ENCODE peak calls at places on chromosomes 3 and 15, in four cellular contexts. D is GM23248, N is MM.1S, Q is GM23338. H is an unnamed sample.

GRCh38 chr15:36609793-36610192 is 30.4 kb downstream of the CDIN1 start:
- DNase-seq in N (no peak), D (no peak), Q (no peak), H (no peak)

GRCh38 chr3:156304406-156304805 is 184.0 kb downstream of the KCNAB1 start:
- DNase-seq in N (no peak), D (peak; percentile 72), Q (no peak), H (peak; percentile 58)

GRCh38 chr15:44289352-44289790 is 852 bp downstream of the GOLM2 start:
- DNase-seq in D (peak; percentile 58), N (no peak), Q (no peak), H (peak; percentile 12)

GRCh38 chr3:139538733-139539132 is 809 bp downstream of the RBP1 start:
- DNase-seq in N (no peak), Q (peak; percentile 54), D (no peak), H (no peak)

GRCh38 chr3:126109146-126109859 is 25.4 kb upstream of the SLC41A3 start:
- DNase-seq in D (no peak), Q (no peak), N (no peak), H (no peak)

GRCh38 chr3:130934442-130935089 is 40.7 kb downstream of the ATP2C1 start:
- DNase-seq in D (peak; percentile 22), Q (no peak), N (no peak), H (no peak)

GRCh38 chr15:22979069-22979698 is 984 bp downstream of the CYFIP1 start:
- DNase-seq in N (peak; percentile 70), D (peak; percentile 75), Q (peak; percentile 67), H (peak; percentile 71)

GRCh38 chr3:187165144-187165543 is 25.8 kb upstream of the RPL39L start:
- DNase-seq in Q (peak; percentile 95), N (peak; percentile 85), D (peak; percentile 67), H (peak; percentile 82)

GRCh38 chr3:168885028-168885427 is 778.5 kb downstream of the MECOM start:
- DNase-seq in N (no peak), Q (no peak), D (peak; percentile 75), H (peak; percentile 96)

GRCh38 chr3:24373198-24373959 is 121.3 kb downstream of the THRB start:
- DNase-seq in N (no peak), Q (no peak), D (no peak), H (no peak)

GRCh38 chr3:155560594-155560993 is 184.3 kb downstream of the PLCH1 start:
- DNase-seq in N (no peak), D (peak; percentile 27), Q (no peak), H (peak; percentile 75)

GRCh38 chr3:142844339-142844977 is 44.4 kb downstream of the PCOLCE2 start:
- DNase-seq in D (peak; percentile 78), Q (peak; percentile 72), N (peak; percentile 48), H (peak; percentile 66)

GRCh38 chr3:18717588-18717987 is 292.4 kb upstream of the SATB1 start:
- DNase-seq in N (no peak), D (no peak), Q (no peak), H (no peak)

GRCh38 chr3:42264399-42265058 is 1.5 kb downstream of the CCK start:
- DNase-seq in Q (peak; percentile 82), D (peak; percentile 83), N (no peak), H (no peak)

GRCh38 chr15:66803182-66803729 is 101.2 kb downstream of the SMAD6 start:
- DNase-seq in D (peak; percentile 100), N (no peak), Q (peak; percentile 68), H (peak; percentile 97)

GRCh38 chr3:46293991-46294833 is 52.0 kb downstream of the CCR3 start:
- DNase-seq in N (peak; percentile 81), Q (no peak), D (no peak), H (no peak)

GRCh38 chr3:41893977-41894376 is 67.9 kb downstream of the ULK4 start:
- DNase-seq in D (peak; percentile 72), Q (peak; percentile 51), N (peak; percentile 21), H (peak; percentile 71)

GRCh38 chr3:46575577-46576222 is 9.6 kb upstream of the LRRC2 start:
- DNase-seq in Q (peak; percentile 76), N (no peak), D (no peak), H (no peak)

GRCh38 chr3:170563712-170564423 is 22.0 kb downstream of the SLC7A14 start:
- DNase-seq in Q (peak; percentile 4), D (peak; percentile 71), N (peak; percentile 26), H (peak; percentile 14)

GRCh38 chr3:73212683-73213082 is 151.2 kb downstream of the EBLN2 start:
- DNase-seq in Q (no peak), D (no peak), N (no peak), H (no peak)

GRCh38 chr15:101135532-101136166 is 116.2 kb downstream of the CHSY1 start:
- DNase-seq in D (no peak), Q (no peak), N (peak; percentile 67), H (no peak)

GRCh38 chr15:27454281-27455060 is 483.5 kb downstream of the GABRG3 start:
- DNase-seq in D (peak; percentile 85), N (no peak), Q (no peak), H (peak; percentile 64)

GRCh38 chr3:133124511-133124910 is 86.3 kb downstream of the TMEM108 start:
- DNase-seq in D (no peak), Q (no peak), N (no peak), H (no peak)

GRCh38 chr3:63037116-63037515 is 161.9 kb upstream of the CADPS start:
- DNase-seq in D (peak; percentile 60), Q (no peak), N (no peak), H (no peak)

GRCh38 chr3:48747015-48747615 is 30.1 kb upstream of the IP6K2 start:
- DNase-seq in D (no peak), N (no peak), Q (no peak), H (no peak)

GRCh38 chr3:158106773-158107461 is 697 bp upstream of the SHOX2 start:
- DNase-seq in D (peak; percentile 52), N (peak; percentile 39), Q (peak; percentile 78), H (no peak)

GRCh38 chr15:74653426-74654082 is 37.9 kb downstream of the CLK3 start:
- DNase-seq in D (peak; percentile 79), N (no peak), Q (no peak), H (peak; percentile 84)

GRCh38 chr3:185702564-185703225 is 116.6 kb downstream of the SENP2 start:
- DNase-seq in N (no peak), Q (peak; percentile 39), D (no peak), H (no peak)

GRCh38 chr15:55587321-55588069 is 650 bp downstream of the PYGO1 start:
- DNase-seq in N (peak; percentile 35), Q (peak; percentile 67), D (peak; percentile 77), H (peak; percentile 28)

GRCh38 chr3:8525893-8526292 is 24.3 kb downstream of the LMCD1 start:
- DNase-seq in N (no peak), Q (no peak), D (no peak), H (no peak)

GRCh38 chr3:8520816-8521415 is 19.3 kb downstream of the LMCD1 start:
- DNase-seq in Q (no peak), D (no peak), N (no peak), H (no peak)

GRCh38 chr3:8524656-8525399 is 23.2 kb downstream of the LMCD1 start:
- DNase-seq in Q (no peak), N (no peak), D (no peak), H (peak; percentile 81)

GRCh38 chr3:8523041-8523440 is 21.4 kb downstream of the LMCD1 start:
- DNase-seq in N (no peak), Q (no peak), D (no peak), H (no peak)

DNA sequence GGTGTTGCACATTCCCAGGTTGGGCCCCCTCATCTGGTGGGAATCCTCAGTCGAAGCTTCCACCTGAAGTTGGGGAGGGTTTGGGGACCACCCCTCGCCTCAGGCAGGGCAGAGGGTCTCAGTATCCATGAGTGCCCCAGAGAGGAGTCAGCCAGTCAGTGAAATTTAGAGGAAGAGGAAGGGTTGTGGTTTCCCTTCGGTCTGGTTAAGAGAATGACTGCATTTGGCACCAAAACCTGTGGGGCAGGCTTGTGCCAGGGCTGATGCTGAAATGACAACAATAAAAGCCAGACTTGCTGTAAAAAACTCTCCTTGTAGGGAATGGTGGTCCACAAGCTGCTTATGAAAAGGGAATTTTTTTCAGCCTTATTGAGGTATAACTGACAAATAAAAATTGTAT is 22.6 kb downstream of the LMCD1 start:
- DNase-seq in Q (no peak), N (no peak), D (no peak), H (peak; percentile 86)
- TF ChIP-seq EZH2phosphoT487 in Q (no peak), N (no peak), D (no peak), H (no peak)

DNA sequence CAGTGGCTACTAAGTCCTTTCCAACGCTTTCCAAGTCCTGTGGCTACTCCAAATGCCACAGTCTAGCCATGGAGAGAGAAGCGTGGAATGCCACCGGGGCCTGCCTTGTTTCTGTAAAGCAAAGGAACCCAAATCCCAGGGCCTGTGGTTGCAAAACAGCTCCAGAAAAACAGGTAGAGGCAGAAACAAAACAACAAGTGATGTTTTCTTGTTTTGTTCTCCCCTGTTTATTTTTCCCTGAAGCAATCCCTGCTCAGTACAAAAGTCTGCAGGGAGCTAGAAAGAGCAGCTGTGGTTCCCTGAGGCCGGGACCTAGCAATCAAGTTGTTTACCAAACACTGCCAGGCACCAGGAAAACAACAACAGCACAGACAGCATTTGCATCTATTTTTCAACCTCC is 85.5 kb downstream of the FOXP1 start:
- DNase-seq in N (no peak), Q (peak; percentile 67), D (no peak), H (no peak)
- H3K9me2 ChIP-seq in N (no peaks in the 10 kb centered on the region), Q (no peaks in the 10 kb centered on the region), D (no peaks in the 10 kb centered on the region), H (no peaks in the 10 kb centered on the region)

GRCh38 chr3:11930084-11930483 is 74.1 kb upstream of the SYN2 start:
- DNase-seq in Q (no peak), N (no peak), D (no peak), H (no peak)
- H3K4me1 ChIP-seq in Q (no peaks in the 10 kb centered on the region), N (no peaks in the 10 kb centered on the region), D (no peaks in the 10 kb centered on the region), H (no peaks in the 10 kb centered on the region)

GRCh38 chr3:127425505-127426443 is 137.9 kb upstream of the PRR20G start:
- DNase-seq in D (no peak), N (no peak), Q (no peak), H (no peak)

GRCh38 chr3:127428344-127429001 is 140.6 kb upstream of the PRR20G start:
- DNase-seq in D (no peak), N (no peak), Q (no peak), H (no peak)

GRCh38 chr3:127427666-127428065 is 139.8 kb upstream of the PRR20G start:
- DNase-seq in Q (no peak), N (no peak), D (no peak), H (no peak)

GRCh38 chr3:127426444-127427168 is 138.8 kb upstream of the PRR20G start:
- DNase-seq in D (no peak), Q (no peak), N (no peak), H (no peak)

DNA sequence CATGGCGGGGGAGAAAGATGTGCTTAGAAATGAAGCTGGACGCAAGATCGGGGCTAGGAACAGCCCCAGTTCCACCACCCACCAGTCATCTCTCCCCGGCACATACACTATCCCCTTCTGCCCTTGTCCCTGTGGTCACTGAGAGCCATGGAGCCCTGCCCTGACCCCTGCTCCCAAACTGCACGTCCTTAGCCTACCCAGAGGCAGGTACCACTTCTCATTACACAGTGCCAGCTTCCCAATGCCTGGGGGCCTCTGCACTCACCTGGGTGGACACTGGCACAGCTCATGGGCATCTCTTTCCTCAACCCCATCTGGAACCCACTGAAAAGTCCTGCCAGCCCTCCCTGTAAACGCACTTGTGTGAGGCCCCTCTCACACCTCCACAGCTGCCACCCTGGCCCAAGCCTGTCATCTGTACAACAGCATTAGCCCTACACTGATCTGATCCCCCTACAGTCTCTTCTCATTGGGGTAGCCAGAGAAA is 139.4 kb upstream of the PRR20G start:
- DNase-seq in Q (no peak), D (no peak), N (no peak), H (no peak)
- TF ChIP-seq EZH2phosphoT487 in Q (no peak), D (no peak), N (no peak), H (no peak)

GRCh38 chr3:64440498-64440897 is 215.2 kb upstream of the PRICKLE2 start:
- DNase-seq in Q (no peak), N (no peak), D (peak; percentile 59), H (peak; percentile 53)
- H3K9me2 ChIP-seq in Q (no peaks in the 10 kb centered on the region), N (no peaks in the 10 kb centered on the region), D (no peaks in the 10 kb centered on the region), H (no peaks in the 10 kb centered on the region)

H was measured in PC-3.